ENCODE peak calls at places on chromosomes 7 and 10, in five cellular contexts. S, N, T, C and Z are unnamed samples.

GRCh38 chr10:94991243-94991888 is 52.9 kb downstream of the CYP2C9 start:
- DNase-seq in S (no peak), N (no peak), T (no peak), C (no peak), Z (no peak)

GRCh38 chr10:14688606-14689005 is 86.1 kb downstream of the FAM107B start:
- DNase-seq in S (no peak), N (no peak), T (no peak), C (no peak), Z (no peak)

GRCh38 chr7:23242321-23242720 is 4.3 kb upstream of the GPNMB start:
- DNase-seq in S (no peak), N (no peak), T (no peak), C (no peak), Z (no peak)

GRCh38 chr7:134886353-134887057 is 99.8 kb upstream of the AGBL3 start:
- DNase-seq in S (no peak), N (no peak), T (peak; percentile 52), C (no peak), Z (no peak)

GRCh38 chr7:20330797-20331230 is at the start of gene ITGB8:
- DNase-seq in S (peak; percentile 79), N (no peak), T (no peak), C (peak; percentile 52), Z (peak; percentile 75)

GRCh38 chr7:78221961-78222751 is 423.6 kb downstream of the PHTF2 start:
- DNase-seq in S (no peak), N (no peak), T (no peak), C (no peak), Z (no peak)

GRCh38 chr10:117370205-117370604 is 5.0 kb downstream of the PDZD8 start:
- DNase-seq in S (no peak), N (no peak), T (no peak), C (no peak), Z (no peak)

GRCh38 chr7:140734729-140735128 is 38.2 kb downstream of the NDUFB2 start:
- DNase-seq in S (no peak), N (no peak), T (no peak), C (no peak), Z (no peak)

GRCh38 chr7:20790273-20790842 is 3.7 kb upstream of the SP8 start:
- DNase-seq in S (no peak), N (no peak), T (no peak), C (no peak), Z (no peak)

GRCh38 chr10:14592566-14592965 is 182.1 kb downstream of the FAM107B start:
- DNase-seq in S (no peak), N (no peak), T (no peak), C (no peak), Z (no peak)

DNA sequence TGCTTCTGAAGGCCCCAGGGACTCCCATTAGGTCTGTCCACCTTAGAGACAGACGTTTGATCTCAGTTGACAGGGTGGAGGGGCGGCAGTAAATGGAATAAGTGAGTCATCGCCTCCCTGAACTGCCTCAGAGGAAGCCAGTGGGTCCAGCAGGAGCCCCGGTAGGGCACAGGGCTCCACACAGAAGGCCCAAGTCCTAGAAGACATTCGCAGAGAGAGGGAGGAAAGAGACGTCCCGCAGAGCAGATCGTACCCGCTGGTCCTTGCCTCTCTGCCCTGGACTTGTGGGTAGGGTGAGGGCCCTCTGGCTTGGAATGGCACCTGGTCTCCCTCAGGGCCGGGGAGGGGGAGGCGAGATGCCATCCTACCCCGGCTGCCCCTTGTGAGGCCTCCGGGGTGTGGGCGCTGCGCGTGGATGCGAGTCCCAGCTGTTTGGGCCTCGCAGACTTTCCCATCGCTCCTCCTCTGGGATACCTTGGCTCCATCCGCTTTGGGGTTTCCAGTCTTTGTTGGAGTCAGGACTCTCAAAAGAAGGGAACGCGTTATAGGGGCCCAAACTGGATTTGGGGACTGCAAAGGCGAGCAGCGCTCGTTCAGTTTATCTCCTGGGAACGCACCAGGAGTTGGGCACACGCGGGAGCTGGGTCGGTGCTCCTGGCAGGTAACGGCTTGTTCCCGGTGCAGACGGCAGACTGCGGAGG is 5.1 kb downstream of the TLX1 start:
- DNase-seq in S (no peak), N (no peak), T (no peak), C (no peak), Z (peak; percentile 70)
- H3K27me3 ChIP-seq in S (no peaks in the 10 kb centered on the region), N (peaks cover 68% of the 10 kb centered on the region), T (peaks cover 7% of the 10 kb centered on the region), C (no peaks in the 10 kb centered on the region), Z (peaks cover 100% of the 10 kb centered on the region)

GRCh38 chr7:34011017-34011680 is 105.8 kb downstream of the BMPER start:
- DNase-seq in S (no peak), N (no peak), T (no peak), C (no peak), Z (no peak)
- H3K36me3 ChIP-seq in S (no peaks in the 10 kb centered on the region), N (no peaks in the 10 kb centered on the region), T (no peaks in the 10 kb centered on the region), C (no peaks in the 10 kb centered on the region), Z (no peaks in the 10 kb centered on the region)

GRCh38 chr7:100889761-100890639 is 485 bp upstream of the UFSP1 start:
- DNase-seq in S (peak; percentile 95), N (peak; percentile 91), T (peak; percentile 92), C (peak; percentile 98), Z (peak; percentile 100)

GRCh38 chr7:100893318-100893895 is 2.3 kb downstream of the ACHE start:
- DNase-seq in S (no peak), N (no peak), T (no peak), C (no peak), Z (peak; percentile 44)

GRCh38 chr7:100890640-100891521 is 1.4 kb upstream of the UFSP1 start:
- DNase-seq in S (no peak), N (no peak), T (peak; percentile 67), C (no peak), Z (peak; percentile 87)

GRCh38 chr7:100892364-100893317 is 3.0 kb downstream of the ACHE start:
- DNase-seq in S (no peak), N (no peak), T (peak; percentile 43), C (no peak), Z (peak; percentile 40)

DNA sequence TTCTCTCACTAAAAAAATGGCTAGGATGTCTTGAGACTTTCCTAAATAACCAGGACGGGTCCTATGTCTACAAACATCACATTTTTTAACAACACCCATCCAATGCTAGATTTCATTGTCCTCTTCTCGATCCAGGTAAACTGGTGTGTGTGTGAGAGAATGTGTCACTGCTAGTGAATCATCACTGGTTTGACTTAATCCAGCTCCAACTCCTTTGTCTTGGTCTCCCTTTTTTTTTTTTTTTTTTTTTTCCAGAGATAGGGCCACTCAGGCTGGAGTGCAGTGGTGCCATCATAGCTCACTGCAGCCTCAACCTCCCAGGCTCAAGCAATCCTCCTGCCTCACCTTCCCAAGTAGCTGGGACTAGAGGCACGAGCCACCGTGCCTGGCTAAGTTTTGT is 2.0 kb upstream of the UFSP1 start:
- DNase-seq in S (no peak), N (no peak), T (no peak), C (no peak), Z (no peak)
- H3K27me3 ChIP-seq in S (no peaks in the 10 kb centered on the region), N (peaks cover 13% of the 10 kb centered on the region), T (no peaks in the 10 kb centered on the region), C (no peaks in the 10 kb centered on the region), Z (peaks cover 9% of the 10 kb centered on the region)

GRCh38 chr10:73828166-73828565 is 16.8 kb upstream of the NDST2 start:
- DNase-seq in S (no peak), N (no peak), T (no peak), C (no peak), Z (no peak)

GRCh38 chr10:73827346-73828089 is 16.1 kb upstream of the NDST2 start:
- DNase-seq in S (no peak), N (no peak), T (no peak), C (peak; percentile 19), Z (no peak)

GRCh38 chr10:73819513-73820093 is 8.2 kb upstream of the NDST2 start:
- DNase-seq in S (peak; percentile 79), N (no peak), T (no peak), C (no peak), Z (peak; percentile 85)

GRCh38 chr10:73823391-73823790 is 12.0 kb upstream of the NDST2 start:
- DNase-seq in S (no peak), N (no peak), T (no peak), C (no peak), Z (no peak)

DNA sequence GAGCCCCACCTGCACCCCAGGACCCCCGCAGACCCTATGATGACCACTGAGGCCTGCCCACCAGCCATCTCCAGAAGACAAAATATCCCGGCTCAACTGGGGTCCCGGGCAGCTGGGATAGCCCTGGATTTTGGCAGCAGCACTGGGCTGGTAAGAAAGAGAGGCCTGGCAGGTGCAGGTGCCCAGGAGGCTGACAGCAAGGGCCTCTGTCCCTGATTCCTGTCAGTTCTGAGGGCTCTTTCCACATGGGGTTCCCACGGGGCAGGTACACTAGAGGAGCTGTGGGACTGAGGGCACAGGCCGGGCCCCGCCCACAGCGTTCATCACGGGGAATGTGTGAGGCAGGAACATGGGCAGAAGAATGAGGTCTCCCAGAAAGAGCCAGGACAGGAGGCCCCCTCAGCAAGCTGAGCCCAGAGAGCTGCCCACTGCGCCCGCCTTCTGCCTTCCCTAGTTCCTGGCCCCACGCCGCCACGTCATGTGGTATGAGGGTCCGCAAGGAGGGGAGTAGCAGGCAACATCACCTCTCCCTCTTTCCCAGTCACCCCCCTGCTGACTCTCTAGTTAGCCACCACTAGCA is 12.8 kb upstream of the NDST2 start:
- DNase-seq in S (no peak), N (no peak), T (no peak), C (no peak), Z (no peak)
- H3K36me3 ChIP-seq in S (peaks cover 85% of the 10 kb centered on the region), N (peaks cover 23% of the 10 kb centered on the region), T (no peaks in the 10 kb centered on the region), C (no peaks in the 10 kb centered on the region), Z (peaks cover 14% of the 10 kb centered on the region)

GRCh38 chr10:101087965-101088364 is 26.2 kb downstream of the KAZALD1 start:
- DNase-seq in S (no peak), N (no peak), T (no peak), C (no peak), Z (no peak)
- H3K27me3 ChIP-seq in S (no peaks in the 10 kb centered on the region), N (peaks cover 3% of the 10 kb centered on the region), T (no peaks in the 10 kb centered on the region), C (no peaks in the 10 kb centered on the region), Z (no peaks in the 10 kb centered on the region)

GRCh38 chr10:114851336-114851735 is 29.8 kb downstream of the FHIP2A start:
- DNase-seq in S (no peak), N (no peak), T (no peak), C (no peak), Z (no peak)
- H3K36me3 ChIP-seq in S (peaks cover 78% of the 10 kb centered on the region), N (peaks cover 24% of the 10 kb centered on the region), T (no peaks in the 10 kb centered on the region), C (peaks cover 35% of the 10 kb centered on the region), Z (peaks cover 15% of the 10 kb centered on the region)

DNA sequence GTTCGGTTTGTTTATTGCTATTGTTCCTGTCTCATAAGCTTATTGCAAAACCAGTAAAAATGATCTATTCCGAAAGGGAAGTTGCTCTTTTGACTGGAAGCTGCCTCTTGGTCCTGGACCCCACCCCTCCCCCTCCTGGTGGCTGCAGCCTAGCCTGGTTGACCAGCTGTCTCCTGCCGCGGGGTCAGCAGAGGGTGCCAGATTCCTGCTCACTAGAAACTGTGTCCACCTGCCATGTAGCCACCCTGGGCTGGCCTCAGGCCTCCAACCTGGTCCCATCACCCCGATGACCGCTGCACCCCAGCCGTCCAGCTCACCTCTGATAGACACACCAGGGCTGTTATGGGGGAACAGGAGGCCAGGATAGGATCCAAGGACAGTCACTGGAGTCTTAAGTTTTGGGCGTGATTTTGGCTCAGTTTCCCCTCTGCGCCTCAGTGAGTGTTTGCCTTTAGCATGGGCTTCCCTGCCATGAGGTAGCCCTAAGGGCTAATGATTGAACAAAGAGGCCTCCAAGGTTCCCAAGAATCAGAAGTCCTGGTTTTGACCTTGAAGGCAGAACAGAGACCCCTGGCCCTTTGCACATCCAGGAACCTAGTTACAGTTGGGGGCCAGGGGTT is 32.9 kb upstream of the SLF2 start:
- DNase-seq in S (no peak), N (no peak), T (no peak), C (no peak), Z (peak; percentile 65)
- H3K27me3 ChIP-seq in S (no peaks in the 10 kb centered on the region), N (no peaks in the 10 kb centered on the region), T (no peaks in the 10 kb centered on the region), C (no peaks in the 10 kb centered on the region), Z (peaks cover 2% of the 10 kb centered on the region)

GRCh38 chr10:92181575-92181974 is 109.3 kb downstream of the CPEB3 start:
- DNase-seq in S (no peak), N (no peak), T (no peak), C (peak; percentile 55), Z (peak; percentile 10)

GRCh38 chr10:92183199-92183598 is 107.7 kb downstream of the CPEB3 start:
- DNase-seq in S (no peak), N (no peak), T (no peak), C (no peak), Z (no peak)

GRCh38 chr10:92184977-92185376 is 105.9 kb downstream of the CPEB3 start:
- DNase-seq in S (no peak), N (no peak), T (no peak), C (no peak), Z (no peak)

GRCh38 chr10:92187101-92187500 is 103.8 kb downstream of the CPEB3 start:
- DNase-seq in S (no peak), N (no peak), T (no peak), C (no peak), Z (no peak)
- H3K36me3 ChIP-seq in S (no peaks in the 10 kb centered on the region), N (no peaks in the 10 kb centered on the region), T (no peaks in the 10 kb centered on the region), C (no peaks in the 10 kb centered on the region), Z (no peaks in the 10 kb centered on the region)